ENCODE peak calls at places on chromosomes 6 and 20, in four cellular contexts. U, I, T and A are unnamed samples.

GRCh38 chr20:40860487-40860902 is 168.1 kb upstream of the TOP1 start:
- DNase-seq in U (no peak), I (no peak), T (no peak), A (no peak)

GRCh38 chr6:138772596-138773176 is 883 bp upstream of the CCDC28A start:
- DNase-seq in U (no peak), I (no peak), T (no peak), A (no peak)

GRCh38 chr6:34055223-34055933 is 90.5 kb downstream of the GRM4 start:
- DNase-seq in U (peak), I (peak), T (peak), A (peak)

GRCh38 chr20:17690144-17690543 is 8.1 kb upstream of the RRBP1 start:
- DNase-seq in U (no peak), I (no peak), T (no peak), A (no peak)

GRCh38 chr20:35831029-35831428 is 59.2 kb downstream of the PHF20 start:
- DNase-seq in U (no peak), I (no peak), T (no peak), A (no peak)

GRCh38 chr6:157036245-157036681 is 259.1 kb downstream of the ARID1B start:
- DNase-seq in U (no peak), I (no peak), T (peak), A (peak)

GRCh38 chr20:46164166-46164565 is 46.1 kb downstream of the CD40 start:
- DNase-seq in U (no peak), I (no peak), T (no peak), A (no peak)

GRCh38 chr20:46838002-46838401 is 56.6 kb upstream of the EYA2 start:
- DNase-seq in U (no peak), I (no peak), T (no peak), A (no peak)

GRCh38 chr6:14822689-14823088 is 423.2 kb upstream of the JARID2 start:
- DNase-seq in U (no peak), I (no peak), T (no peak), A (no peak)

GRCh38 chr20:19019734-19020364 is 192.6 kb upstream of the SLC24A3 start:
- DNase-seq in U (no peak), I (no peak), T (no peak), A (no peak)

GRCh38 chr20:23649830-23650417 is 12.2 kb upstream of the CST3 start:
- DNase-seq in U (no peak), I (no peak), T (no peak), A (no peak)

GRCh38 chr6:44076366-44077200 is 50.7 kb downstream of the MRPL14 start:
- DNase-seq in U (no peak), I (no peak), T (no peak), A (no peak)

GRCh38 chr20:52219441-52219840 is 27.9 kb upstream of the ZFP64 start:
- DNase-seq in U (no peak), I (peak), T (no peak), A (peak)

GRCh38 chr6:102474041-102474807 is 1080.7 kb downstream of the GRIK2 start:
- DNase-seq in U (no peak), I (no peak), T (no peak), A (no peak)

GRCh38 chr20:44182863-44183262 is 4.1 kb downstream of the JPH2 start:
- DNase-seq in U (no peak), I (no peak), T (no peak), A (no peak)

GRCh38 chr6:31794866-31795615 is 511 bp downstream of the VARS1 start:
- DNase-seq in U (peak), I (no peak), T (no peak), A (no peak)

GRCh38 chr6:165098165-165098564 is 211.2 kb downstream of the C6orf118 start:
- DNase-seq in U (no peak), I (no peak), T (no peak), A (no peak)

GRCh38 chr6:48027704-48028435 is 83.1 kb downstream of the PTCHD4 start:
- DNase-seq in U (no peak), I (no peak), T (no peak), A (no peak)

GRCh38 chr20:63589261-63590217 is 15.5 kb upstream of the HELZ2 start:
- DNase-seq in U (no peak), I (no peak), T (no peak), A (no peak)